ENCODE peak calls at places on chromosome 6, in nine cellular contexts. Q is GM23338, C is SK-N-SH, K is OCI-LY7, F is GM23248, N is hepatocyte, M is HCT116, P is MM.1S, D is PC-3. G is an unnamed sample.

GRCh38 chr6:140183881-140184280 is 809.4 kb upstream of the CITED2 start:
- DNase-seq in F (peak; percentile 57), P (no peak), D (no peak), N (no peak), C (no peak), Q (no peak), K (no peak), M (no peak), G (no peak)

GRCh38 chr6:157770946-157771345 is 52.1 kb upstream of the SNX9 start:
- DNase-seq in M (no peak), D (peak; percentile 90), F (peak; percentile 78), C (no peak), N (no peak), K (no peak), Q (no peak), P (no peak), G (no peak)

GRCh38 chr6:43334466-43335095 is 26.0 kb upstream of the CRIP3 start:
- DNase-seq in K (peak; percentile 41), F (peak; percentile 69), M (peak; percentile 68), Q (peak; percentile 92), N (peak; percentile 67), C (peak; percentile 18), P (no peak), D (peak; percentile 82), G (peak; percentile 73)

GRCh38 chr6:139973602-139974373 is 599.3 kb upstream of the CITED2 start:
- DNase-seq in M (no peak), N (no peak), K (no peak), D (no peak), C (no peak), F (peak; percentile 29), P (no peak), Q (no peak), G (no peak)

GRCh38 chr6:2396856-2397640 is 151.6 kb upstream of the GMDS start:
- DNase-seq in D (no peak), P (no peak), C (no peak), M (no peak), Q (no peak), F (peak; percentile 70), N (peak; percentile 51), K (no peak), G (no peak)

GRCh38 chr6:159565181-159565580 is 127.9 kb downstream of the SOD2 start:
- DNase-seq in M (no peak), P (no peak), C (no peak), K (no peak), F (no peak), D (no peak), Q (no peak), N (no peak), G (no peak)

GRCh38 chr6:161137839-161138544 is 135.9 kb downstream of the AGPAT4 start:
- DNase-seq in N (no peak), C (no peak), K (no peak), Q (no peak), D (peak; percentile 77), F (peak; percentile 56), P (no peak), M (no peak), G (no peak)

GRCh38 chr6:133314951-133315350 is 73.8 kb downstream of the EYA4 start:
- DNase-seq in P (no peak), F (no peak), Q (no peak), K (no peak), C (no peak), D (no peak), M (no peak), N (no peak), G (no peak)

GRCh38 chr6:7267521-7268091 is 45.4 kb downstream of the SSR1 start:
- DNase-seq in C (peak; percentile 64), Q (no peak), P (no peak), K (no peak), F (peak; percentile 97), D (peak; percentile 99), M (peak; percentile 54), N (peak; percentile 32), G (no peak)

GRCh38 chr6:20640181-20640580 is 105.9 kb downstream of the CDKAL1 start:
- DNase-seq in F (no peak), N (no peak), D (no peak), C (no peak), M (no peak), K (no peak), P (no peak), Q (no peak), G (no peak)

GRCh38 chr6:109595998-109596397 is 95.0 kb downstream of the AK9 start:
- DNase-seq in K (peak; percentile 12), Q (peak; percentile 66), D (peak; percentile 52), M (peak; percentile 18), N (peak; percentile 31), C (peak; percentile 23), F (peak; percentile 61), P (peak; percentile 26), G (peak; percentile 44)

GRCh38 chr6:6793388-6794250 is 205.1 kb downstream of the LY86 start:
- DNase-seq in D (no peak), C (no peak), F (no peak), N (no peak), M (no peak), Q (no peak), K (no peak), P (no peak), G (no peak)

GRCh38 chr6:3759656-3760245 is 8.2 kb upstream of the PXDC1 start:
- DNase-seq in F (peak; percentile 86), N (no peak), K (no peak), D (no peak), M (no peak), P (no peak), Q (no peak), C (no peak), G (no peak)

GRCh38 chr6:44086931-44087574 is 40.2 kb downstream of the MRPL14 start:
- DNase-seq in Q (no peak), K (no peak), C (peak; percentile 80), N (peak; percentile 52), F (peak; percentile 43), M (no peak), D (peak; percentile 22), P (no peak), G (no peak)

GRCh38 chr6:128569737-128570438 is 49.5 kb upstream of the PTPRK start:
- DNase-seq in F (peak; percentile 96), N (peak; percentile 18), C (no peak), K (no peak), M (peak; percentile 54), P (no peak), D (peak; percentile 92), Q (peak; percentile 46), G (peak; percentile 12)
- TF ChIP-seq EZH2phosphoT487 in F (no peak), N (no peak), C (no peak), K (no peak), M (no peak), P (no peak), D (no peak), Q (no peak), G (no peak)

GRCh38 chr6:96223695-96224094 is 207.9 kb downstream of the FUT9 start:
- DNase-seq in D (no peak), P (no peak), M (no peak), Q (no peak), K (no peak), N (no peak), C (no peak), F (no peak), G (no peak)

GRCh38 chr6:96227135-96227534 is 211.4 kb downstream of the FUT9 start:
- DNase-seq in M (no peak), N (no peak), Q (no peak), P (peak; percentile 37), D (no peak), F (no peak), K (no peak), C (no peak), G (no peak)
- TF ChIP-seq EZH2phosphoT487 in M (no peak), N (no peak), Q (no peak), P (no peak), D (no peak), F (no peak), K (no peak), C (no peak), G (no peak)

GRCh38 chr6:689223-689622 is 3.7 kb downstream of the EXOC2 start:
- DNase-seq in K (no peak), Q (no peak), C (no peak), F (no peak), D (no peak), N (no peak), P (no peak), M (no peak), G (no peak)

GRCh38 chr6:692356-692851 is 535 bp downstream of the EXOC2 start:
- DNase-seq in D (peak; percentile 73), F (peak; percentile 75), K (peak; percentile 76), P (peak; percentile 88), N (peak; percentile 81), C (peak; percentile 72), Q (peak; percentile 76), M (peak; percentile 33), G (peak; percentile 76)

GRCh38 chr6:693737-694038 is 749 bp upstream of the EXOC2 start:
- DNase-seq in D (no peak), M (no peak), F (no peak), K (no peak), P (no peak), C (no peak), Q (no peak), N (no peak), G (no peak)

DNA sequence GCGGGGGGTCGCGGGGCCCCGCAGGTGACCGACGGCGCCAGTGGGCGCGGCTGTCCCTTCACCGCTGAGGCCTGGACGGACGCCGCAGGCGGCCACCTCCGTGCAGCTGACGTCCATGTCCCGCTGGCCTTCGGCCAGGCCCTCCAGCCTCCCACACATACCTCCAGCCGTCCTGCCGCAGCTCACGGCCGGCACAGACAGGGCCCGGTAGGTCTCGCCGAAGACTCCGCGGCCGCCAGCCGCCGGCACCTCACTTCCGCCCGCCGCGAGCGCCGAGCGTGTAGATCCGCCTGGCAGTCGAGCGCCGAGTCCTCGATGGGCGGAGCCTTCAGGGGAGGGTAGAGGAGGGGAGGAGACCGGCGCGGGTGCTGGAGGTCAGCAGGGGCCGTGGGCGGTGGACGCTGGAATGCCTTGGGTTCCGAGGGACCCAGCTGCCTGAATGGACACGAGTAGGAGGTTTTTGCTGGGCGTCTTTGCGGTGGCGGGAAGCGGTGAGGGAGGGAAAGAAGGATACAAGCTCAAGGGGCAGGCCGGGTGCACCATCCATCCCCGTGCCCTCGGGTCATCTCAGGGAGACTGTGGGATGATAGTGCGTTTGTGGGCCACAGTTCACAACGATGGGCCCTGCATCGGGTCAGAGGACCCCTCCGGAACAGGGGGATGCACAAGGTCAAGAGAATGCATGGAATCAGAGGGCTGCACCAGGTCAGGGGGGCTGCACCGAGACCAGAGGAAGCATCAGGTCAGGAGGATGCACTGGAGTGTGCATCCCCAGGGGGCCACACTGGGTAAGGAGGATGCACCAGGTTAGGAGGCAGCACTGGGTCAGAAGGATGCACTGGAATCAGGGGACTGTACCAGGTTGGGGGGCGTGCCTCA is at the start of gene EXOC2:
- DNase-seq in P (peak; percentile 87), Q (peak; percentile 93), C (peak; percentile 94), N (peak; percentile 94), M (peak; percentile 47), D (peak; percentile 87), F (peak; percentile 94), K (peak; percentile 91), G (peak; percentile 96)
- TF ChIP-seq EZH2phosphoT487 in P (no peak), Q (no peak), C (no peak), N (no peak), M (no peak), D (no peak), F (no peak), K (no peak), G (no peak)

DNA sequence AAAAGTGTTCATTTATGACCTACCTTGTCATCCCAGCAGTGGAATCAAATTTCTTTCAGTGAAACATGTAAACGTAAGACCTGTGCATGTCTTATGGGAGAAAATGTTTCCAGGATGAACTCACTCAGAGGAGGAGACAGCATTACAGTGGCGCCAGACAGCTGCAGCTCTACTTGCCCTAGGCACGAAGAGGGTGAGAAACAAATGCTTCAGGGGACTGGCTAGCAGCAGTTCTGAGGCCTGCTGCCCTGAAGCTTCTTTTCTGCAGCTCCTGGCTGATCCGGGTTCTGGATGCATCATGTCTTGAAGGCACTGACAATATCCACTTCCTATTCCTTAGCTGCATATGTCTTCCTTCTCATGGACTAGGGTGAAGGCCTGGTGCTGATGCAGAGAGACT is 120.2 kb downstream of the QRSL1 start:
- DNase-seq in M (no peak), K (no peak), C (no peak), Q (no peak), N (no peak), F (peak; percentile 24), D (peak; percentile 36), P (no peak), G (no peak)
- TF ChIP-seq EZH2phosphoT487 in M (no peak), K (no peak), C (no peak), Q (no peak), N (no peak), F (no peak), D (no peak), P (no peak), G (no peak)

G was measured in neural progenitor cell.